ENCODE peak calls at places on chromosomes 5 and 9, in seven cellular contexts. G is SK-N-SH, L is GM12878, N is HepG2, Y is K562, P is HCT116, K is H1. F is an unnamed sample.

GRCh38 chr9:95874303-95874988 is 1.0 kb upstream of the ERCC6L2 start:
- DNase-seq in G (peak), L (no peak), N (peak), Y (peak), P (no peak), K (no peak), F (no peak)

GRCh38 chr5:154937186-154937717 is 759 bp downstream of the GEMIN5 start:
- DNase-seq in G (no peak), L (no peak), N (no peak), Y (no peak), P (no peak), K (no peak), F (no peak)

GRCh38 chr5:115260248-115260647 is 2.4 kb downstream of the PGGT1B start:
- DNase-seq in G (no peak), L (no peak), N (no peak), Y (no peak), P (no peak), K (no peak), F (no peak)

GRCh38 chr9:82410306-82410705 is 421.7 kb downstream of the SPATA31D1 start:
- DNase-seq in G (no peak), L (peak), N (no peak), Y (no peak), P (no peak), K (no peak), F (no peak)

GRCh38 chr5:82164957-82165698 is 113.0 kb downstream of the RPS23 start:
- DNase-seq in G (no peak), L (no peak), N (no peak), Y (no peak), P (no peak), K (no peak), F (no peak)

GRCh38 chr9:133956520-133957076 is 35.5 kb downstream of the VAV2 start:
- DNase-seq in G (peak), L (no peak), N (no peak), Y (no peak), P (no peak), K (no peak), F (no peak)

GRCh38 chr5:177300236-177300880 is 3.2 kb downstream of the RAB24 start:
- DNase-seq in G (no peak), L (peak), N (no peak), Y (peak), P (no peak), K (no peak), F (no peak)

GRCh38 chr5:172052454-172053236 is 46.2 kb upstream of the FBXW11 start:
- DNase-seq in G (no peak), L (no peak), N (no peak), Y (no peak), P (no peak), K (no peak), F (no peak)

GRCh38 chr9:130770679-130771442 is 64.2 kb upstream of the ABL1 start:
- DNase-seq in G (peak), L (no peak), N (peak), Y (peak), P (peak), K (no peak), F (peak)

GRCh38 chr9:5428794-5429528 is 8.8 kb downstream of the PLGRKT start:
- DNase-seq in G (no peak), L (no peak), N (no peak), Y (no peak), P (no peak), K (no peak), F (no peak)

GRCh38 chr5:58871648-58872242 is 288.9 kb downstream of the RAB3C start:
- DNase-seq in G (peak), L (no peak), N (peak), Y (peak), P (peak), K (no peak), F (no peak)

GRCh38 chr9:137606005-137606601 is 617 bp downstream of the ARRDC1 start:
- DNase-seq in G (peak), L (no peak), N (no peak), Y (no peak), P (no peak), K (no peak), F (no peak)

GRCh38 chr9:15222313-15222712 is 84.7 kb downstream of the TTC39B start:
- DNase-seq in G (no peak), L (no peak), N (no peak), Y (no peak), P (no peak), K (no peak), F (no peak)

GRCh38 chr5:113606298-113607134 is 93.0 kb downstream of the YTHDC2 start:
- DNase-seq in G (peak), L (peak), N (peak), Y (peak), P (peak), K (peak), F (peak)

GRCh38 chr9:97908736-97909135 is 13.6 kb downstream of the TRMO start:
- DNase-seq in G (no peak), L (no peak), N (no peak), Y (no peak), P (no peak), K (no peak), F (no peak)

GRCh38 chr5:107253246-107253645 is 417.5 kb downstream of the EFNA5 start:
- DNase-seq in G (no peak), L (no peak), N (no peak), Y (no peak), P (no peak), K (no peak), F (no peak)

GRCh38 chr9:81351166-81351565 is 338.2 kb downstream of the TLE1 start:
- DNase-seq in G (no peak), L (no peak), N (no peak), Y (no peak), P (no peak), K (no peak), F (no peak)
- TF ChIP-seq POLR2AphosphoS5 in G (no peak), L (no peak), N (no peak), Y (no peak), P (no peak), K (no peak), F (no peak)

GRCh38 chr5:90529939-90530677 is 724 bp upstream of the LYSMD3 start:
- DNase-seq in G (peak), L (peak), N (peak), Y (peak), P (peak), K (no peak), F (peak)
- TF ChIP-seq SIN3A in G (no peak), L (peak), N (no peak), Y (no peak), P (no peak), K (peak), F (no peak)

GRCh38 chr5:167849874-167850273 is 441.6 kb upstream of the WWC1 start:
- DNase-seq in G (no peak), L (no peak), N (no peak), Y (no peak), P (no peak), K (no peak), F (no peak)

GRCh38 chr5:167852515-167852914 is 438.9 kb upstream of the WWC1 start:
- DNase-seq in G (no peak), L (no peak), N (no peak), Y (no peak), P (no peak), K (no peak), F (no peak)

GRCh38 chr5:167853421-167853820 is 438.0 kb upstream of the WWC1 start:
- DNase-seq in G (no peak), L (no peak), N (no peak), Y (no peak), P (no peak), K (no peak), F (no peak)

GRCh38 chr5:167850901-167851300 is 440.5 kb upstream of the WWC1 start:
- DNase-seq in G (no peak), L (no peak), N (no peak), Y (no peak), P (no peak), K (no peak), F (no peak)

GRCh38 chr5:167851416-167851815 is 440.0 kb upstream of the WWC1 start:
- DNase-seq in G (no peak), L (no peak), N (no peak), Y (no peak), P (no peak), K (no peak), F (no peak)
- TF ChIP-seq POLR2AphosphoS5 in G (no peak), L (no peak), N (no peak), Y (no peak), P (no peak), K (no peak), F (no peak)

GRCh38 chr5:180290568-180291233 is 1.2 kb downstream of the MAPK9 start:
- DNase-seq in G (no peak), L (no peak), N (no peak), Y (no peak), P (no peak), K (no peak), F (no peak)

GRCh38 chr5:180291943-180292831 is at the start of gene MAPK9:
- DNase-seq in G (peak), L (no peak), N (peak), Y (peak), P (peak), K (peak), F (no peak)

GRCh38 chr5:180289966-180290365 is 1.9 kb downstream of the MAPK9 start:
- DNase-seq in G (no peak), L (no peak), N (no peak), Y (no peak), P (no peak), K (no peak), F (no peak)

GRCh38 chr5:180289433-180289832 is 2.5 kb downstream of the MAPK9 start:
- DNase-seq in G (peak), L (no peak), N (no peak), Y (no peak), P (no peak), K (no peak), F (no peak)

DNA sequence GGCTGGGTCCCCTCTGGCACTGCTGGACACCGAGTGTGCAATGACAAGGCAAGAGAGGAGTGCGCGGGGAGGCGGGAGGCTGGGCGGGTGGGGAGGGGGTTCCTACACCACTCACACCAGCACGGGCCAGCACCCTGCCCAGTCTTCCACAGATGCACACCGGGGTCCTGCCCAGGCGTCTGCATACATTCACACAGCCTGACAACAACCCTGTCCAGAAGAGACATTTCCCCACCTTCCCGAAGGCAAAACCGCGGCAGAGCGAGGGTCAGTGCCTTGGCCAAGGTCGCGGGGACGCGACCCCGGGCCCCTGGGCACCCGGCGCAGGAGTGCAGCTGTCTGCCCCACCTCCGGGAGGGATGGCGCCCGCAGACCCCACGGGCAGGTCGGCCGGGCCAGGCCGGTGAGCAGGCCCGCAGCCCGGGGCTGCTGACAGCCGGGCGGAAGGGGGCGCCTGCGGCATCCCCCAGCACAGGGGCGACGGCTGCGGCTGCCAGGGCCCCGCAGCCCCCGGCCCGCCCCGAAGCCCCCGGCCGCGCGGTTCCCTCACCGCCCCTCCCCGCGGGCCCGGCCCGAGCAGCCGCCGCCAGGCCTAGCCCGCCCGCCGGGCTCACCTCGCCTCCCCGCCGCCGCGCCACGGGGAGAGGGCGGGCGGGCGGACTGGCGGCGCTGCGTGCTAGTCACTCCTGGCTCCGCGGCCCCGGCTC is 496 bp downstream of the MAPK9 start:
- DNase-seq in G (no peak), L (no peak), N (no peak), Y (peak), P (no peak), K (peak), F (no peak)
- TF ChIP-seq SIN3A in G (peak), L (no peak), N (no peak), Y (peak), P (no peak), K (no peak), F (peak)

DNA sequence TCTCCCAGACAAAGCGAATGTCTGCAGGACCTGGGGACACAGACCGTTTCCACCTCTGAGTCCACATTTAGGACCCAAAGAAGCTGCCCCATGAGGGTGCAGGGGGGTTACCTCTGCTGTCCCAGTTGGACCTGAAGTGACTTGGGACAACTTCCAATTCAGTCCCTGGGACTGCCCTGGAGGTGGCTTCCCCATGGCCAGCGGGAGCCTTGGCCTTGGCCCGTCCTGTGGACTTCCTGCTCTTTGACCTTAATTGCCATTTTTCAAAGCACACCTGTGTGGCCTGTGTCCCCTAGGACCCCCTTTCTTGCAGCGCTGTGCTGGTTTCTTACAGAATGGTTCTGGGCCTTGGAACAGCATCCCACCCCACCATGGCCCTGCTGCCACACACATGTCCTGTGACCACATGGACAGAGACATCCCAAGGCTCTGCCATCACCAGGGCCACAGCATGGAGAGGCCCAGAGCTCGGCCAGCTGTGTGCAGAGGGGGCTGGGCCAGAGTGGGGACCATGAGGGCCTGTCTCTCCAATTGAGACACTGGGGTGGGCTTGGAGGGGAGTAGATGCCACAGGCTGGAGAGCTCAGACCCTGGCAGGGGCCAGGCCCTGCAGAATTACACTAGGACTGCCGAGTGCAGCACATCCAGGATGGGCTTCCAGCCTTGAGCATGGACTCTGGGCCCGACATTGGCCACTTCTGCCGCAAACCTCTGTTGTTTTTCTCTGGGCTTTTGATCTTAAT is 45.8 kb downstream of the SECISBP2 start:
- DNase-seq in G (no peak), L (no peak), N (no peak), Y (no peak), P (no peak), K (no peak), F (no peak)
- TF ChIP-seq POLR2AphosphoS5 in G (no peak), L (no peak), N (no peak), Y (no peak), P (no peak), K (no peak), F (no peak)

GRCh38 chr9:34592895-34593601 is 3.5 kb upstream of the CNTFR start:
- DNase-seq in G (peak), L (no peak), N (no peak), Y (no peak), P (no peak), K (peak), F (no peak)
- TF ChIP-seq SIN3A in G (no peak), L (no peak), N (no peak), Y (no peak), P (no peak), K (no peak), F (no peak)

GRCh38 chr9:37406603-37407401 is 15.7 kb upstream of the GRHPR start:
- DNase-seq in G (no peak), L (no peak), N (no peak), Y (no peak), P (no peak), K (no peak), F (no peak)

GRCh38 chr9:37407468-37407867 is 15.0 kb upstream of the GRHPR start:
- DNase-seq in G (no peak), L (no peak), N (peak), Y (no peak), P (no peak), K (no peak), F (no peak)

GRCh38 chr9:37410354-37410861 is 12.1 kb upstream of the GRHPR start:
- DNase-seq in G (no peak), L (no peak), N (no peak), Y (no peak), P (no peak), K (no peak), F (no peak)

GRCh38 chr9:37410969-37411785 is 11.3 kb upstream of the GRHPR start:
- DNase-seq in G (no peak), L (no peak), N (peak), Y (peak), P (no peak), K (peak), F (no peak)

GRCh38 chr9:37408933-37409710 is 13.4 kb upstream of the GRHPR start:
- DNase-seq in G (no peak), L (peak), N (no peak), Y (peak), P (no peak), K (no peak), F (no peak)
- TF ChIP-seq POLR2AphosphoS5 in G (no peak), L (peak), N (no peak), Y (no peak), P (no peak), K (no peak), F (no peak)

GRCh38 chr9:128636024-128636390 is 20.6 kb downstream of the DYNC2I2 start:
- DNase-seq in G (peak), L (no peak), N (peak), Y (no peak), P (no peak), K (peak), F (no peak)
- TF ChIP-seq SIN3A in G (no peak), L (no peak), N (peak), Y (no peak), P (no peak), K (no peak), F (no peak)